ENCODE peak calls at places on chromosomes 16 and 17, in seven cellular contexts. K is pulmonary artery endothelial cell; A is HuH-7; R is activated gamma-delta T cell treated with anti-CD3 and anti-CD28 coated beads, Interleukin-2, amount 50 U/mL, for 16 hours; Y is GM12865; T is WTC11; O is posterior vena cava. M is an unnamed sample.

GRCh38 chr17:65231662-65232335 is 94.6 kb downstream of the RGS9 start:
- DNase-seq in K (peak), A (peak), R (peak), Y (peak), T (peak), O (no peak), M (peak)

GRCh38 chr16:64391009-64391663 is 730.7 kb downstream of the CDH11 start:
- DNase-seq in K (no peak), A (no peak), R (no peak), Y (no peak), T (no peak), O (no peak), M (no peak)

GRCh38 chr17:77778636-77779524 is 179.6 kb upstream of the TNRC6C start:
- DNase-seq in K (no peak), A (no peak), R (no peak), Y (no peak), T (no peak), O (no peak), M (no peak)

GRCh38 chr16:15960124-15960971 is 10.9 kb downstream of the ABCC1 start:
- DNase-seq in K (peak), A (no peak), R (no peak), Y (no peak), T (no peak), O (no peak), M (no peak)

GRCh38 chr16:4309833-4310266 is 6.0 kb upstream of the GLIS2 start:
- DNase-seq in K (peak), A (no peak), R (peak), Y (peak), T (peak), O (no peak), M (no peak)

GRCh38 chr16:57882797-57883196 is 80.5 kb upstream of the KIFC3 start:
- DNase-seq in K (no peak), A (no peak), R (no peak), Y (no peak), T (no peak), O (no peak), M (no peak)

GRCh38 chr17:41301916-41302901 is at the start of gene KRTAP29-1:
- DNase-seq in K (no peak), A (no peak), R (no peak), Y (no peak), T (no peak), O (no peak), M (no peak)

GRCh38 chr17:6463616-6464445 is 19.6 kb downstream of the PIMREG start:
- DNase-seq in K (no peak), A (no peak), R (no peak), Y (no peak), T (no peak), O (no peak), M (no peak)